ENCODE peak calls at places on chromosomes 13 and 19, in four cellular contexts. One of them, this sample, is unnamed.

GRCh38 chr13:99991013-99991805 is 9.6 kb downstream of the ZIC2 start:
- DNase-seq in lower lobe of right lung: no peak
- DNase-seq in breast epithelium: no peak
- DNase-seq in gastrocnemius medialis: no peak
- DNase-seq in this sample: no peak

GRCh38 chr13:44703371-44703770 is 127.2 kb upstream of the TSC22D1 start:
- DNase-seq in lower lobe of right lung: no peak
- DNase-seq in breast epithelium: no peak
- DNase-seq in gastrocnemius medialis: no peak
- DNase-seq in this sample: no peak

GRCh38 chr13:113815151-113816058 is 48.5 kb downstream of the GAS6 start:
- DNase-seq in lower lobe of right lung: no peak
- DNase-seq in breast epithelium: no peak
- DNase-seq in gastrocnemius medialis: no peak
- DNase-seq in this sample: no peak

GRCh38 chr19:4910594-4911273 is 1.4 kb downstream of the UHRF1 start:
- DNase-seq in lower lobe of right lung: no peak
- DNase-seq in breast epithelium: no peak
- DNase-seq in gastrocnemius medialis: no peak
- DNase-seq in this sample: no peak

GRCh38 chr19:50663280-50663790 is 14.1 kb downstream of the C19orf81 start:
- DNase-seq in lower lobe of right lung: no peak
- DNase-seq in breast epithelium: no peak
- DNase-seq in gastrocnemius medialis: no peak
- DNase-seq in this sample: no peak

GRCh38 chr19:31146546-31147183 is 202.6 kb downstream of the TSHZ3 start:
- DNase-seq in lower lobe of right lung: no peak
- DNase-seq in breast epithelium: no peak
- DNase-seq in gastrocnemius medialis: no peak
- DNase-seq in this sample: no peak

GRCh38 chr19:30792561-30793505 is 420.6 kb downstream of the ZNF536 start:
- DNase-seq in lower lobe of right lung: no peak
- DNase-seq in breast epithelium: no peak
- DNase-seq in gastrocnemius medialis: no peak
- DNase-seq in this sample: no peak

GRCh38 chr13:102293723-102294122 is 108.1 kb downstream of the FGF14 start:
- DNase-seq in lower lobe of right lung: no peak
- DNase-seq in breast epithelium: no peak
- DNase-seq in gastrocnemius medialis: no peak
- DNase-seq in this sample: no peak

GRCh38 chr19:19083413-19084178 is 19.8 kb downstream of the SLC25A42 start:
- DNase-seq in lower lobe of right lung: peak
- DNase-seq in breast epithelium: no peak
- DNase-seq in gastrocnemius medialis: no peak
- DNase-seq in this sample: peak

GRCh38 chr19:17294051-17294891 is 9.0 kb downstream of the ABHD8 start:
- DNase-seq in lower lobe of right lung: peak
- DNase-seq in breast epithelium: no peak
- DNase-seq in gastrocnemius medialis: no peak
- DNase-seq in this sample: peak

GRCh38 chr13:110305949-110306339 is 1.0 kb downstream of the COL4A1 start:
- DNase-seq in lower lobe of right lung: no peak
- DNase-seq in breast epithelium: no peak
- DNase-seq in gastrocnemius medialis: no peak
- DNase-seq in this sample: no peak
- H3K27ac ChIP-seq in lower lobe of right lung: peak
- H3K27ac ChIP-seq in breast epithelium: peak
- H3K27ac ChIP-seq in gastrocnemius medialis: peak
- H3K27ac ChIP-seq in this sample: peak

GRCh38 chr19:647566-648284 is 8.0 kb downstream of the FGF22 start:
- DNase-seq in lower lobe of right lung: no peak
- DNase-seq in breast epithelium: no peak
- DNase-seq in gastrocnemius medialis: no peak
- DNase-seq in this sample: no peak
- H3K27ac ChIP-seq in lower lobe of right lung: no peak
- H3K27ac ChIP-seq in breast epithelium: no peak
- H3K27ac ChIP-seq in gastrocnemius medialis: no peak
- H3K27ac ChIP-seq in this sample: no peak

DNA sequence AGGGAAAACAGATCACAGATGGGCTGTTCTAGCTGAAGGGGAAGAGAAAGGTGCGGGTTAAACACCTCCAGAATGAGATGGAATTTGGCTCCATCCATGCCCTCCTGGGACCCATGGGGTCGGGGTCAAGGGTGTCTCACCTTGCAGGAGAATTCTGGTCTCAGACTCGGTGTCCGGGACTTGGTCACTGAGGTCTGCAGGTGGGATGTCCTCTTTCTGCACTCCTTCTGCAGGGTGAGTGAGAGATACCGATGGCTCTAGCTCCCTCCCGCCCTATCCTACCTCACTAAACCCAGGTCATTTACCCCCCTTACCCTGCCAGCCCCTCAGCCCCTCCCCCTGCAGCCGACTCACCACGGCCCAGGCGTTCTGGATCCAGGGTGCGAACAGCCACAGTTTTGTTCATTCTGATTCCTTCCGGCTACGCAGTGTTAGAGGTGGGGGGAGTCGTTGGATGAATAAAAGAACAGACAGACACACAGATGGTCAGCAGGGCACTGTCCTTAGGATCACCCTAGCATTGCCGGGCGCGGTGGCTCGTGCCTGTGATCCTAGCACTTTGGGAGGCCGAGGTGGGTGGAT is 24.1 kb downstream of the C3 start:
- DNase-seq in lower lobe of right lung: no peak
- DNase-seq in breast epithelium: no peak
- DNase-seq in gastrocnemius medialis: no peak
- DNase-seq in this sample: no peak
- H3K27ac ChIP-seq in lower lobe of right lung: no peak
- H3K27ac ChIP-seq in breast epithelium: no peak
- H3K27ac ChIP-seq in gastrocnemius medialis: no peak
- H3K27ac ChIP-seq in this sample: no peak

GRCh38 chr13:91291078-91291477 is 56.4 kb upstream of the MIR17HG start:
- DNase-seq in lower lobe of right lung: no peak
- DNase-seq in breast epithelium: no peak
- DNase-seq in gastrocnemius medialis: no peak
- DNase-seq in this sample: no peak

GRCh38 chr13:91296011-91296410 is 51.5 kb upstream of the MIR17HG start:
- DNase-seq in lower lobe of right lung: no peak
- DNase-seq in breast epithelium: no peak
- DNase-seq in gastrocnemius medialis: no peak
- DNase-seq in this sample: no peak

GRCh38 chr13:91298060-91298459 is 49.4 kb upstream of the MIR17HG start:
- DNase-seq in lower lobe of right lung: no peak
- DNase-seq in breast epithelium: no peak
- DNase-seq in gastrocnemius medialis: no peak
- DNase-seq in this sample: no peak

GRCh38 chr13:91297503-91297902 is 50.0 kb upstream of the MIR17HG start:
- DNase-seq in lower lobe of right lung: no peak
- DNase-seq in breast epithelium: no peak
- DNase-seq in gastrocnemius medialis: no peak
- DNase-seq in this sample: no peak

GRCh38 chr13:91292630-91293221 is 54.8 kb upstream of the MIR17HG start:
- DNase-seq in lower lobe of right lung: no peak
- DNase-seq in breast epithelium: no peak
- DNase-seq in gastrocnemius medialis: no peak
- DNase-seq in this sample: no peak
- H3K27ac ChIP-seq in lower lobe of right lung: no peak
- H3K27ac ChIP-seq in breast epithelium: no peak
- H3K27ac ChIP-seq in gastrocnemius medialis: no peak
- H3K27ac ChIP-seq in this sample: no peak

GRCh38 chr19:13208131-13208963 is 58.1 kb downstream of the IER2 start:
- DNase-seq in lower lobe of right lung: peak
- DNase-seq in breast epithelium: peak
- DNase-seq in gastrocnemius medialis: no peak
- DNase-seq in this sample: peak
- H3K27ac ChIP-seq in lower lobe of right lung: peak
- H3K27ac ChIP-seq in breast epithelium: peak
- H3K27ac ChIP-seq in gastrocnemius medialis: peak
- H3K27ac ChIP-seq in this sample: peak

DNA sequence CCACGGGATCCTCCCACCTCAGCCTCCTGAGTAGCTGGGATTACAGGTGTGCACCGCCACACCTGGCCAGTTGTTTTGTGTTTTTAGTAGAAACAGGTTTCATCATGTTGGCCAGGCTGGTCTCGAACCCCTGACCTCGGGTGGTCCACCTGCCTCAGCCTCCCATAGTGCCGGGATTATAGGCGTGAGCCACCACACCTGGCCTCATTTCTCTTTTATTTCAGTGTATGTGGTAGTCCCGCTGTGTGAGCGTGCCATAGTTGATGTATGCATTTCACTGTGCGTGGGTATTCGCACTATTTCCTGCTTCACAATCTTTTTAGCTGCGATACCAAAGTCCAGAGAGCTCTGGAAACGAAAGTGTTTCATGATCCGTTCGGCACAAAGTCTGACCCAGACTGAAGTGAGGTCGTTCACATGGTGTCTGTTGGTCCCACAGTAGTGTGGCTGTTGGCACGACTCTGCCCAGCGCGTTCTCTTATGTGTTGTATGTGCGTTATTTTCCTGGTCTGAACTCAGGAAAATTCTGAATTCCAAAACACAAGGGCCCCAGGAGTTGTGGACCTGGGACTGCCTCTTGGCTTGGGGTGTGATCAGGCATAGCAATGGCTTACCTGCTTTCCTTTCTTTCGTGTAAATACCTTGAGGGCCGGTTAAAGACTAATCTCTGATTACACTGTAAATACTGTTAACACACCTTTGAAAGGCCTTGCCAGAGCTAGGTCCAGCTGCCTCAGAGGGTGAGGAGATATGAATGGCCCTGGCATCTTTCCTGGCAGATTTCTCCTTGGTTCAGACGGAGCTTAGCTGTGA is 8.6 kb downstream of the EPN1 start:
- DNase-seq in lower lobe of right lung: no peak
- DNase-seq in breast epithelium: no peak
- DNase-seq in gastrocnemius medialis: no peak
- DNase-seq in this sample: no peak
- H3K27ac ChIP-seq in lower lobe of right lung: no peak
- H3K27ac ChIP-seq in breast epithelium: no peak
- H3K27ac ChIP-seq in gastrocnemius medialis: no peak
- H3K27ac ChIP-seq in this sample: peak

GRCh38 chr13:111558700-111559088 is 238.3 kb downstream of the TEX29 start:
- DNase-seq in lower lobe of right lung: no peak
- DNase-seq in breast epithelium: no peak
- DNase-seq in gastrocnemius medialis: no peak
- DNase-seq in this sample: no peak
- H3K27ac ChIP-seq in lower lobe of right lung: no peak
- H3K27ac ChIP-seq in breast epithelium: no peak
- H3K27ac ChIP-seq in gastrocnemius medialis: no peak
- H3K27ac ChIP-seq in this sample: no peak

GRCh38 chr13:41458187-41458938 is 1.0 kb downstream of the RGCC start:
- DNase-seq in lower lobe of right lung: peak
- DNase-seq in breast epithelium: no peak
- DNase-seq in gastrocnemius medialis: no peak
- DNase-seq in this sample: peak

GRCh38 chr13:41460930-41461329 is 3.6 kb downstream of the RGCC start:
- DNase-seq in lower lobe of right lung: no peak
- DNase-seq in breast epithelium: no peak
- DNase-seq in gastrocnemius medialis: no peak
- DNase-seq in this sample: no peak

GRCh38 chr13:41457589-41458186 is 338 bp downstream of the RGCC start:
- DNase-seq in lower lobe of right lung: peak
- DNase-seq in breast epithelium: no peak
- DNase-seq in gastrocnemius medialis: no peak
- DNase-seq in this sample: peak

GRCh38 chr13:41459754-41460111 is 2.4 kb downstream of the RGCC start:
- DNase-seq in lower lobe of right lung: no peak
- DNase-seq in breast epithelium: no peak
- DNase-seq in gastrocnemius medialis: no peak
- DNase-seq in this sample: no peak

DNA sequence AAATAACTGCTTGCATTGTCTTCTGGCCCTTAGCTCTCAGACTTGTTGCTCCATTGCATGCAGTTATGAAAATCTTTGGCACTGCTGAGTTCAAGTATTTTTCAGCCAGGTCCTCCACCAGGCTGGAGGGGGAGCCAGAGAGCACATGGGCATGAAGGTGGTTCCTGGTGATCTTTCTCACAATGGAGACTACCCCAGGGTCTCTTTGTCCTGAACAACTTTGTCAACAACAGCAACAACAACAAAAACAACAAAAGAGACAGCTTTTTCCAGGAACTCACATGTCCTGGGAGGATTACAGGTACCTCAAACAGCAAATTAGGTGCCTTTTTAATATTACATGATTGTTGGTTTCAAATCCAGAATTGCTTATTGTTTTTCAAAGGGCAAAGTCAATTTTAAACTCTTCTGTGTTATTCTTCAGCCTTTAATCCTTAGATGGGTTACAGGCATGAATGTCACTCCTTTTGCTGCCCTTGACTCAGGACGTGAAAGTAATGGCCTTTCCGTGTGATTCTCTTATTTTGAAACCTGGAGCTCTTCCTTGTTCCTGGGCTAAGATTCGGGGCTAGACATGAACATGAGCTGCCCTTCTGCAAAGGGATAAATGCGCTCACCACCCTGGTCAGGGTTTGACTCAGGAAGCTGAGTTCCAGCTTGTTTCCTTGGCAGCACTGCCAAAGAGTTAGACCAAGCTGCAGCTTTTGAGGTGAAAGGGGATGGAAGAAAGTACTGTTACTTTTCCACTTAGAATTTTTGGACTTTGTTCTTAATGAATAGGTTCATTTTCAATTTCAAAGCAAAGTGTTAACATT is 1.8 kb downstream of the RGCC start:
- DNase-seq in lower lobe of right lung: peak
- DNase-seq in breast epithelium: peak
- DNase-seq in gastrocnemius medialis: no peak
- DNase-seq in this sample: peak
- H3K27ac ChIP-seq in lower lobe of right lung: peak
- H3K27ac ChIP-seq in breast epithelium: peak
- H3K27ac ChIP-seq in gastrocnemius medialis: peak
- H3K27ac ChIP-seq in this sample: peak

GRCh38 chr13:32136061-32136460 is 104.5 kb downstream of the FRY start:
- DNase-seq in lower lobe of right lung: no peak
- DNase-seq in breast epithelium: no peak
- DNase-seq in gastrocnemius medialis: no peak
- DNase-seq in this sample: no peak

GRCh38 chr13:32135655-32136054 is 104.1 kb downstream of the FRY start:
- DNase-seq in lower lobe of right lung: no peak
- DNase-seq in breast epithelium: no peak
- DNase-seq in gastrocnemius medialis: no peak
- DNase-seq in this sample: no peak

GRCh38 chr13:32134991-32135390 is 103.4 kb downstream of the FRY start:
- DNase-seq in lower lobe of right lung: no peak
- DNase-seq in breast epithelium: no peak
- DNase-seq in gastrocnemius medialis: no peak
- DNase-seq in this sample: no peak

GRCh38 chr13:32134241-32134801 is 102.7 kb downstream of the FRY start:
- DNase-seq in lower lobe of right lung: no peak
- DNase-seq in breast epithelium: no peak
- DNase-seq in gastrocnemius medialis: no peak
- DNase-seq in this sample: no peak

DNA sequence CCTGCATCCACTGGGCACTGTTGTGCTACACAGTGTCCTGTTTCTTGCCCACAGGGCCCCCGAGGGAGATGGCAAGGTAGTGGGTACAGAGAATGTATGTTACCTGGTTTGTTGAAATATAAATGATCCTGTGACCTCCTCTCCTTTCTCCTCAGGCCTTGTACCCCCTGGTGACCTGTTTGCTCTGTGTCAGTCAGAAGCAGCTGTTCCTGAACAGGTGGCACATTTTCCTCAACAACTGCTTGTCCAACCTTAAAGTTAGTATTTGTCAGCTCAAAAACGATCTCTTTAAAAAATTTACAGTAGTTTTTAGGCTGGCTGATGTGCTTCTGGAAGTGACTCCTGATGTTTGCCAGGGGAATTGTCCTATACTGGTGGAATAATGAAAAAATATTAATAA is 105.1 kb downstream of the FRY start:
- DNase-seq in lower lobe of right lung: no peak
- DNase-seq in breast epithelium: no peak
- DNase-seq in gastrocnemius medialis: no peak
- DNase-seq in this sample: no peak
- H3K27ac ChIP-seq in lower lobe of right lung: no peak
- H3K27ac ChIP-seq in breast epithelium: no peak
- H3K27ac ChIP-seq in gastrocnemius medialis: no peak
- H3K27ac ChIP-seq in this sample: no peak